ENCODE peak calls at places on chromosome 21, in eight cellular contexts. S is glutamatergic neuron; Z is left lung; T is transverse colon; E is CD4-positive, alpha-beta T cell; I is mammary epithelial cell; X is BE2C; H is upper lobe of right lung. C is an unnamed sample.

GRCh38 chr21:37787456-37787855 is 128.8 kb downstream of the KCNJ6 start:
- DNase-seq in S (no peak), Z (no peak), T (no peak), E (no peak), I (peak), X (no peak), H (no peak), C (no peak)

GRCh38 chr21:36820176-36821031 is 121.5 kb downstream of the SIM2 start:
- DNase-seq in S (peak), Z (no peak), T (no peak), E (no peak), I (no peak), X (peak), H (no peak), C (no peak)

GRCh38 chr21:37514038-37514665 is 147.6 kb downstream of the DYRK1A start:
- DNase-seq in S (no peak), Z (no peak), T (no peak), E (no peak), I (no peak), X (no peak), H (no peak), C (no peak)

GRCh38 chr21:31255846-31256395 is 88.1 kb downstream of the TIAM1 start:
- DNase-seq in S (no peak), Z (no peak), T (no peak), E (no peak), I (no peak), X (no peak), H (no peak), C (no peak)

GRCh38 chr21:39728341-39728740 is 16.6 kb upstream of the IGSF5 start:
- DNase-seq in S (no peak), Z (no peak), T (no peak), E (no peak), I (no peak), X (no peak), H (no peak), C (no peak)

GRCh38 chr21:43361493-43362296 is 65.2 kb downstream of the SIK1 start:
- DNase-seq in S (no peak), Z (peak), T (peak), E (peak), I (peak), X (no peak), H (no peak), C (peak)

GRCh38 chr21:36511484-36512227 is 31.7 kb upstream of the CLDN14 start:
- DNase-seq in S (no peak), Z (no peak), T (no peak), E (no peak), I (no peak), X (no peak), H (no peak), C (no peak)

GRCh38 chr21:43300496-43301423 is 126.2 kb downstream of the SIK1 start:
- DNase-seq in S (peak), Z (peak), T (no peak), E (no peak), I (peak), X (no peak), H (peak), C (no peak)

GRCh38 chr21:39269620-39270019 is 43.8 kb downstream of the BRWD1 start:
- DNase-seq in S (no peak), Z (no peak), T (no peak), E (no peak), I (no peak), X (no peak), H (no peak), C (no peak)

GRCh38 chr21:43280949-43281633 is 112.3 kb downstream of the CRYAA start:
- DNase-seq in S (no peak), Z (peak), T (no peak), E (no peak), I (no peak), X (peak), H (peak), C (no peak)

GRCh38 chr21:36478207-36478701 is 1.7 kb downstream of the CLDN14 start:
- DNase-seq in S (no peak), Z (no peak), T (no peak), E (no peak), I (peak), X (no peak), H (no peak), C (no peak)

GRCh38 chr21:36917487-36918158 is 48.8 kb downstream of the HLCS start:
- DNase-seq in S (peak), Z (no peak), T (no peak), E (no peak), I (no peak), X (no peak), H (no peak), C (no peak)

GRCh38 chr21:26845066-26845749 is at the start of gene ADAMTS1:
- DNase-seq in S (peak), Z (peak), T (peak), E (no peak), I (peak), X (peak), H (peak), C (peak)

GRCh38 chr21:43317959-43318358 is 109.0 kb downstream of the SIK1 start:
- DNase-seq in S (peak), Z (no peak), T (no peak), E (no peak), I (no peak), X (no peak), H (no peak), C (no peak)

GRCh38 chr21:43585924-43586411 is 73.3 kb downstream of the HSF2BP start:
- DNase-seq in S (no peak), Z (no peak), T (no peak), E (no peak), I (peak), X (no peak), H (no peak), C (no peak)

GRCh38 chr21:38853421-38853919 is 47.7 kb downstream of the ETS2 start:
- DNase-seq in S (no peak), Z (peak), T (no peak), E (no peak), I (peak), X (peak), H (no peak), C (no peak)

GRCh38 chr21:14616303-14617039 is 70.4 kb upstream of the SAMSN1 start:
- DNase-seq in S (no peak), Z (no peak), T (no peak), E (no peak), I (peak), X (no peak), H (no peak), C (no peak)

GRCh38 chr21:19120591-19120990 is 717.0 kb upstream of the TMPRSS15 start:
- DNase-seq in S (no peak), Z (no peak), T (no peak), E (no peak), I (no peak), X (no peak), H (no peak), C (no peak)

GRCh38 chr21:40881767-40882166 is 34.8 kb upstream of the DSCAM start:
- DNase-seq in S (no peak), Z (no peak), T (no peak), E (no peak), I (no peak), X (no peak), H (no peak), C (no peak)

GRCh38 chr21:26506951-26507350 is 66.1 kb downstream of the CYYR1 start:
- DNase-seq in S (no peak), Z (no peak), T (no peak), E (no peak), I (peak), X (no peak), H (no peak), C (no peak)

GRCh38 chr21:37668462-37669239 is 247.6 kb downstream of the KCNJ6 start:
- DNase-seq in S (no peak), Z (no peak), T (no peak), E (no peak), I (no peak), X (no peak), H (no peak), C (no peak)

GRCh38 chr21:37939251-37939650 is 23.0 kb upstream of the KCNJ6 start:
- DNase-seq in S (no peak), Z (no peak), T (peak), E (no peak), I (peak), X (no peak), H (no peak), C (no peak)

GRCh38 chr21:40049031-40049958 is 182.1 kb downstream of the PCP4 start:
- DNase-seq in S (no peak), Z (no peak), T (peak), E (no peak), I (peak), X (no peak), H (no peak), C (no peak)

GRCh38 chr21:17441370-17441769 is 71.5 kb upstream of the CXADR start:
- DNase-seq in S (no peak), Z (no peak), T (peak), E (no peak), I (peak), X (no peak), H (no peak), C (no peak)

GRCh38 chr21:43917515-43918384 is 52.7 kb downstream of the AGPAT3 start:
- DNase-seq in S (no peak), Z (peak), T (peak), E (no peak), I (peak), X (no peak), H (peak), C (peak)

GRCh38 chr21:36100971-36101641 is 31.3 kb downstream of the CBR1 start:
- DNase-seq in S (no peak), Z (no peak), T (no peak), E (no peak), I (no peak), X (no peak), H (no peak), C (no peak)

GRCh38 chr21:35963920-35964451 is 96.3 kb downstream of the SETD4 start:
- DNase-seq in S (no peak), Z (no peak), T (no peak), E (no peak), I (no peak), X (peak), H (no peak), C (no peak)

GRCh38 chr21:36491191-36491916 is 11.4 kb upstream of the CLDN14 start:
- DNase-seq in S (no peak), Z (no peak), T (peak), E (no peak), I (no peak), X (no peak), H (no peak), C (no peak)

GRCh38 chr21:40622531-40622930 is 224.4 kb downstream of the DSCAM start:
- DNase-seq in S (no peak), Z (no peak), T (no peak), E (no peak), I (peak), X (no peak), H (no peak), C (no peak)

GRCh38 chr21:38883142-38883541 is 77.4 kb downstream of the ETS2 start:
- DNase-seq in S (no peak), Z (no peak), T (no peak), E (no peak), I (no peak), X (no peak), H (no peak), C (no peak)

GRCh38 chr21:22758478-22758877 is 1760.3 kb downstream of the NCAM2 start:
- DNase-seq in S (no peak), Z (no peak), T (no peak), E (no peak), I (no peak), X (peak), H (no peak), C (no peak)

GRCh38 chr21:40531421-40531820 is 315.5 kb downstream of the DSCAM start:
- DNase-seq in S (no peak), Z (no peak), T (no peak), E (no peak), I (no peak), X (no peak), H (no peak), C (no peak)

GRCh38 chr21:17536381-17536780 is 23.5 kb downstream of the CXADR start:
- DNase-seq in S (no peak), Z (no peak), T (no peak), E (no peak), I (no peak), X (no peak), H (no peak), C (no peak)

GRCh38 chr21:38798481-38798882 is 7.2 kb upstream of the ETS2 start:
- DNase-seq in S (no peak), Z (no peak), T (peak), E (no peak), I (peak), X (peak), H (no peak), C (no peak)

GRCh38 chr21:31772674-31773555 is 41.0 kb upstream of the SCAF4 start:
- DNase-seq in S (no peak), Z (no peak), T (no peak), E (no peak), I (no peak), X (no peak), H (no peak), C (no peak)

GRCh38 chr21:26918318-26919065 is 48.4 kb downstream of the ADAMTS5 start:
- DNase-seq in S (no peak), Z (no peak), T (no peak), E (no peak), I (no peak), X (no peak), H (no peak), C (no peak)

GRCh38 chr21:39088831-39089380 is 94.3 kb downstream of the PSMG1 start:
- DNase-seq in S (no peak), Z (no peak), T (no peak), E (no peak), I (peak), X (no peak), H (no peak), C (no peak)

GRCh38 chr21:34887729-34888568 is 161.2 kb downstream of the RUNX1 start:
- DNase-seq in S (peak), Z (peak), T (peak), E (peak), I (peak), X (peak), H (peak), C (peak)

GRCh38 chr21:34885125-34885524 is 164.0 kb downstream of the RUNX1 start:
- DNase-seq in S (no peak), Z (no peak), T (no peak), E (no peak), I (no peak), X (no peak), H (no peak), C (no peak)

GRCh38 chr21:34885636-34886553 is 163.2 kb downstream of the RUNX1 start:
- DNase-seq in S (no peak), Z (peak), T (peak), E (no peak), I (no peak), X (no peak), H (no peak), C (no peak)

GRCh38 chr21:34888569-34889286 is 160.4 kb downstream of the RUNX1 start:
- DNase-seq in S (peak), Z (peak), T (peak), E (peak), I (peak), X (peak), H (peak), C (peak)

DNA sequence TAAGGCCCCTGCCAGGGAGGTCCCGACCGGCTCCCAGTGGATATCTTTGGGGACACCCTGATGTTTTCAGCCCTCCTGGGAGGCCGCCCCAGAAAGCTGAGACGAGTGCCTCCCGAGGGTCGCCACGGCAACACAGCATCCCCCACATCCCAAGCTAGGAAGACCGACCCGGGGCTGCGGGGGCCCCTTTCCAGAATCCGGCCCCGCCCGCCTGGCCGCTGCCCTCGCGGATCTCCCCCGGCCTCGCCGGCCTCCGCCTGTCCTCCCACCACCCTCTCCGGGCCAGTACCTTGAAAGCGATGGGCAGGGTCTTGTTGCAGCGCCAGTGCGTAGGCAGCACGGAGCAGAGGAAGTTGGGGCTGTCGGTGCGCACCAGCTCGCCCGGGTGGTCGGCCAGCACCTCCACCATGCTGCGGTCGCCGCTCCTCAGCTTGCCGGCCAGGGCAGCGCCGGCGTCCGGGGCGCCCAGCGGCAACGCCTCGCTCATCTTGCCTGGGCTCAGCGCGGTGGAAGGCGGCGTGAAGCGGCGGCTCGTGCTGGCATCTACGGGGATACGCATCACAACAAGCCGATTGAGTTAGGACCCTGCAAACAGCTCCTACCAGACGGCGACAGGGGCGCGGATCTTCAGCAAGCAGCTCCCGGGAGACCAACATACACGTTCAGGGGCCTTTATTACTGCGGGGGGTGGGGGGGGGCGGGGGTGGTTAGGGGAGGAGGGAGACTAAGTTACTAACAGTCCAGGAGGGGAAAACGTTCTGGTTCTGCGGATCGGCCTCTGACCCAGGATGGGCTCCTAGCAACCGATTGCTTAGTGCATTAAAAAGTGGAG is 162.3 kb downstream of the RUNX1 start:
- DNase-seq in S (peak), Z (peak), T (peak), E (no peak), I (no peak), X (no peak), H (peak), C (no peak)
- TF ChIP-seq CTCF in S (no peak), Z (no peak), T (no peak), E (no peak), I (no peak), X (no peak), H (no peak), C (no peak)

DNA sequence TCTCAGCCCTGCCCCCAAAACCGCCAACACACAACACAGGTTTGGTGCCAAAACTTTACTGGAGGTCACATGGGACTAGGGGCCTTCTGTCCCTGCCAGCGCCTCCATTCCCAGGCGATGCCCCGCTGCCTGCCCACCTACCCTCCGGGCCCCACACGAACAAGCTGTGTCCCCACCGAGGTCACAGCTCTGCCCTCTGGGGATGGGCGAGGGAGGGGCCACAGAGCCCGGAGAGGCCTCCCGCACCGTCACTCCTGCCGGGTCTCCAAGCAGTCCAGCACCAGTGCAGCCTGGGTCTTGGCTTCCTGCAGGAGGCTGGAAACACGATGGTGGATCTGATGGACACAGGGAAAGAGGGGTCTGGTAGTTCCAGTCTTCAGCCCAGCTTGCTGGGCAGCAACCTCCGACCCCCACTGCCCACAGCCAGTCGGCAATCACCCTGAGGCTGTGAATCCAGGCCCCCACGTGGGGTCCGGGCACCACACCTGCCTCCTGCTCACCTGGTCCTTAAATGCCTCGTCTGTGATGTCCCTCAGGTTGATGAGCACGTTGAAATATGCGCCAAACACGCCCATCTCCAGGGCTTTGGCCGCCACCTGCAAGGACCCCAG is 18.5 kb downstream of the FTCD start:
- DNase-seq in S (no peak), Z (no peak), T (no peak), E (no peak), I (no peak), X (no peak), H (no peak), C (no peak)
- TF ChIP-seq CTCF in S (no peak), Z (no peak), T (no peak), E (no peak), I (no peak), X (no peak), H (no peak), C (no peak)

GRCh38 chr21:41957991-41958766 is 4.4 kb upstream of the C2CD2 start:
- DNase-seq in S (no peak), Z (no peak), T (peak), E (no peak), I (peak), X (peak), H (no peak), C (no peak)
- TF ChIP-seq CTCF in S (no peak), Z (no peak), T (peak), E (no peak), I (peak), X (peak), H (peak), C (no peak)

DNA sequence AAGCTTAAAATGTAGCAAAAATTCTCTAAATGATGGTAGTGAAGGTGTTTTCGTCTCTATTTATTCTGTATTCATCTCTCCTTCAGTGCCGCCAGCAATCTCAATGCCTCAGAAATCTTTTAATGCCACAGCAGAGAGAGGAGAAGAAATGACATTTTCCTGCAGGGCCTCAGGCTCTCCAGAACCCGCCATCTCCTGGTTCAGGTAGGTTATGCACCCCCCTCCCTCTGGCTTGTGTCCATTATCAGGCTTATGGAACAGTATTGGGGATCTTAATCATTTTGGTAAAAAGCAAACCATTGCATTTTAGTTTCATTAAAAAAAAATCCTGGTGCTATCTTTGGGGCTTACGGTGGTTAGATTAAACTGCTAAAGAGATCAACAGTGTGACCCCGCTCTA is 326.1 kb downstream of the NCAM2 start:
- DNase-seq in S (no peak), Z (no peak), T (no peak), E (no peak), I (no peak), X (no peak), H (no peak), C (no peak)
- TF ChIP-seq CTCF in S (no peak), Z (no peak), T (no peak), E (no peak), I (no peak), X (peak), H (no peak), C (no peak)

GRCh38 chr21:45497846-45498645 is 44.2 kb downstream of the SLC19A1 start:
- DNase-seq in S (no peak), Z (peak), T (no peak), E (no peak), I (no peak), X (peak), H (peak), C (no peak)

GRCh38 chr21:45499201-45499750 is 43.0 kb downstream of the SLC19A1 start:
- DNase-seq in S (no peak), Z (peak), T (no peak), E (no peak), I (no peak), X (peak), H (peak), C (no peak)

GRCh38 chr21:45496151-45496967 is 45.9 kb downstream of the SLC19A1 start:
- DNase-seq in S (peak), Z (peak), T (no peak), E (no peak), I (no peak), X (no peak), H (peak), C (no peak)

GRCh38 chr21:45498646-45499000 is 43.6 kb downstream of the SLC19A1 start:
- DNase-seq in S (no peak), Z (no peak), T (no peak), E (no peak), I (no peak), X (peak), H (peak), C (no peak)

GRCh38 chr21:45496968-45497845 is 45.0 kb downstream of the SLC19A1 start:
- DNase-seq in S (peak), Z (peak), T (no peak), E (no peak), I (no peak), X (peak), H (peak), C (no peak)
- TF ChIP-seq CTCF in S (peak), Z (no peak), T (no peak), E (no peak), I (no peak), X (no peak), H (no peak), C (no peak)

DNA sequence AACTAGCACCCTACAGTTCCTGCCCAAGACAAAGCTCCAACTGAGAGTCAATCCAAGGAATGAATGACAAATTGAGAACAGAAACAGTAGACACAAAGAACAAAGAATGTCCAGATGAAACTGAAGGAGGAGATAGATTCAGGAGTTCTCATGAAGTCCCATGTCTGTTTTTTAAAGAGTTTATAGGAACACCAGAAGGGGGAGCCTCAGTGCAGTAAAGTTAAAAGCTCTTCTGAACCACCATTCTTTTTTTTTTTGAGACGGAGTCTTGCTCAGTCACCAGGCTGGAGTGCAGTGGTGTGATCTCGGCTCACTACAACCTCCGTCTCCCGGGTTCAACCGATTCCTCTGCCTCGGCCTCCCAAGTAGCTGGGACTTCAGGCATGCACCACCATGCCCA is 323.6 kb downstream of the MRPL39 start:
- DNase-seq in S (no peak), Z (no peak), T (no peak), E (no peak), I (no peak), X (peak), H (no peak), C (no peak)
- TF ChIP-seq CTCF in S (no peak), Z (no peak), T (no peak), E (no peak), I (no peak), X (peak), H (peak), C (no peak)